ENCODE peak calls at places on chromosomes 6 and 20, in seven cellular contexts. K is HCT116, A is K562, Z is SK-N-SH, D is HepG2, X is GM12878, G is H1. E is an unnamed sample.
A peak's percentile ranks its signal among the peaks of the same experiment; 100 is the strongest.

GRCh38 chr6:18044108-18044783 is 56.8 kb upstream of the KIF13A start:
- DNase-seq in K (no peak), A (no peak), Z (no peak), D (no peak), X (no peak), G (no peak), E (no peak)

GRCh38 chr20:9617940-9618339 is 103.5 kb downstream of the LAMP5 start:
- DNase-seq in K (peak; percentile 61), A (no peak), Z (peak; percentile 34), D (peak; percentile 58), X (no peak), G (no peak), E (peak; percentile 85)

GRCh38 chr6:1297746-1298145 is 14.2 kb upstream of the FOXQ1 start:
- DNase-seq in K (no peak), A (no peak), Z (no peak), D (no peak), X (no peak), G (no peak), E (no peak)

GRCh38 chr6:129753422-129753821 is 43.4 kb upstream of the ARHGAP18 start:
- DNase-seq in K (no peak), A (no peak), Z (no peak), D (no peak), X (no peak), G (no peak), E (no peak)

GRCh38 chr6:21748343-21749063 is 155.0 kb downstream of the SOX4 start:
- DNase-seq in K (no peak), A (no peak), Z (no peak), D (no peak), X (no peak), G (no peak), E (peak; percentile 67)

GRCh38 chr6:157229733-157230132 is 93.6 kb downstream of the TMEM242 start:
- DNase-seq in K (no peak), A (no peak), Z (no peak), D (no peak), X (no peak), G (no peak), E (no peak)

GRCh38 chr6:33702345-33702977 is 9.0 kb downstream of the UQCC2 start:
- DNase-seq in K (peak; percentile 37), A (peak; percentile 55), Z (peak; percentile 74), D (peak; percentile 67), X (no peak), G (no peak), E (peak; percentile 77)

GRCh38 chr6:34247481-34248197 is 1.2 kb downstream of the SMIM29 start:
- DNase-seq in K (no peak), A (peak; percentile 57), Z (no peak), D (no peak), X (no peak), G (no peak), E (peak; percentile 2)

GRCh38 chr20:37356387-37356786 is 10.4 kb downstream of the SRC start:
- DNase-seq in K (no peak), A (no peak), Z (peak; percentile 68), D (no peak), X (no peak), G (no peak), E (no peak)

GRCh38 chr20:22771706-22772105 is 187.3 kb upstream of the FOXA2 start:
- DNase-seq in K (no peak), A (no peak), Z (no peak), D (no peak), X (no peak), G (no peak), E (no peak)

GRCh38 chr20:42703744-42704143 is 486.0 kb downstream of the PTPRT start:
- DNase-seq in K (no peak), A (no peak), Z (no peak), D (no peak), X (no peak), G (no peak), E (no peak)

GRCh38 chr6:34462561-34462971 is 3.3 kb upstream of the PACSIN1 start:
- DNase-seq in K (peak; percentile 69), A (peak; percentile 85), Z (peak; percentile 81), D (peak; percentile 36), X (no peak), G (peak; percentile 27), E (peak; percentile 89)

GRCh38 chr6:101021504-101021903 is 140.4 kb upstream of the ASCC3 start:
- DNase-seq in K (no peak), A (no peak), Z (no peak), D (no peak), X (no peak), G (no peak), E (no peak)

GRCh38 chr6:25627001-25627400 is 25.0 kb upstream of the SCGN start:
- DNase-seq in K (no peak), A (no peak), Z (no peak), D (no peak), X (no peak), G (no peak), E (no peak)

GRCh38 chr6:28648035-28648877 is 122.6 kb downstream of the GPX5 start:
- DNase-seq in K (peak; percentile 75), A (peak; percentile 41), Z (peak; percentile 60), D (peak; percentile 81), X (peak; percentile 77), G (peak; percentile 62), E (peak; percentile 76)

GRCh38 chr20:15860850-15861249 is 712.4 kb downstream of the KIF16B start:
- DNase-seq in K (no peak), A (no peak), Z (no peak), D (no peak), X (no peak), G (no peak), E (no peak)

GRCh38 chr6:15770347-15771143 is 107.7 kb upstream of the DTNBP1 start:
- DNase-seq in K (no peak), A (peak; percentile 28), Z (no peak), D (no peak), X (peak; percentile 62), G (no peak), E (no peak)

GRCh38 chr6:108561742-108562502 is 1.2 kb downstream of the FOXO3 start:
- DNase-seq in K (no peak), A (no peak), Z (peak; percentile 54), D (peak; percentile 17), X (no peak), G (no peak), E (peak; percentile 10)

GRCh38 chr6:163285689-163286088 is 128.8 kb upstream of the QKI start:
- DNase-seq in K (no peak), A (no peak), Z (no peak), D (no peak), X (no peak), G (no peak), E (no peak)

GRCh38 chr6:88785478-88785877 is 177.9 kb downstream of the RNGTT start:
- DNase-seq in K (no peak), A (no peak), Z (no peak), D (no peak), X (no peak), G (no peak), E (no peak)

GRCh38 chr6:41027799-41028617 is 11.0 kb downstream of the UNC5CL start:
- DNase-seq in K (peak; percentile 35), A (peak; percentile 91), Z (peak; percentile 95), D (peak; percentile 47), X (peak; percentile 30), G (peak; percentile 60), E (peak; percentile 77)

GRCh38 chr6:79878142-79878748 is 69.1 kb downstream of the ELOVL4 start:
- DNase-seq in K (no peak), A (no peak), Z (no peak), D (no peak), X (no peak), G (no peak), E (no peak)

GRCh38 chr20:25529295-25529951 is 55.9 kb downstream of the NINL start:
- DNase-seq in K (no peak), A (no peak), Z (no peak), D (no peak), X (no peak), G (no peak), E (no peak)

GRCh38 chr20:25533920-25534700 is 51.2 kb downstream of the NINL start:
- DNase-seq in K (no peak), A (no peak), Z (no peak), D (no peak), X (no peak), G (no peak), E (no peak)

GRCh38 chr20:25532971-25533391 is 52.4 kb downstream of the NINL start:
- DNase-seq in K (no peak), A (no peak), Z (no peak), D (no peak), X (no peak), G (no peak), E (no peak)

GRCh38 chr20:25534845-25535244 is 50.5 kb downstream of the NINL start:
- DNase-seq in K (no peak), A (no peak), Z (no peak), D (no peak), X (no peak), G (no peak), E (no peak)

GRCh38 chr20:25532015-25532751 is 53.1 kb downstream of the NINL start:
- DNase-seq in K (no peak), A (peak; percentile 13), Z (peak; percentile 64), D (peak; percentile 41), X (no peak), G (no peak), E (no peak)
- TF ChIP-seq JUND in K (no peak), A (no peak), Z (no peak), D (no peak), X (no peak), G (no peak), E (no peak)

DNA sequence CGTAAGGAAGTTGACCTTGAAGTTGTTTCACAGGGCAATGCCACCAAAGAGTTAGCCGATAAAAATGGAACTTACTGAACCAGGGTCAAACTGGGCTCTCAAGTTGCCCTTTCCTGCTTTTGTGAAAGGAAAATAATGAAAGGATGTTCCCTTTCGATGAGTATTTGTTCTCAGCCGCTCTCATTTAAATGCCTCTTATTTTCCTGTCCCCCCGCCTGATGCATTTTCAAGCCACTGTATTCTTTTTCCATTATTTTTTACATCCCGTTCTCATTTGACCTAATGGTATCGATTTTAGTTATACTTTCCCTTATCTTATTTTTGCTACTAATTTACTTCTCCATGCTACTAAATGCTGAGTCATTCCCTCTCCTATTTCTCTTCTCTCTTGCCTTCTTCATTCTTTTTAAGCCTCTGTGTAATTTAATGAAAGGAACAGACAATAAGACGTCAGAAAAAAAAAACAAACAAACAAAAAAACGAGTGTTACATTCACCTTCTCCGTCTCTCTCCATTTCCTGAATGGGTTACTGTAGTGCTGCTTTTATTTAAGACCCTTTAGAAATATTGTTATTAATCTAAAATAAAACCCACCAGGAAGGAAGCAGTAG is 655 bp upstream of the NDUFAF4 start:
- DNase-seq in K (no peak), A (peak; percentile 24), Z (peak; percentile 3), D (no peak), X (no peak), G (no peak), E (no peak)
- TF ChIP-seq JUND in K (no peak), A (peak; percentile 31), Z (peak; percentile 4), D (no peak), X (no peak), G (no peak), E (no peak)

GRCh38 chr6:153131037-153131981 is at the start of gene RGS17:
- DNase-seq in K (no peak), A (no peak), Z (peak; percentile 100), D (no peak), X (no peak), G (peak; percentile 53), E (no peak)
- TF ChIP-seq JUND in K (no peak), A (no peak), Z (no peak), D (no peak), X (no peak), G (no peak), E (no peak)

DNA sequence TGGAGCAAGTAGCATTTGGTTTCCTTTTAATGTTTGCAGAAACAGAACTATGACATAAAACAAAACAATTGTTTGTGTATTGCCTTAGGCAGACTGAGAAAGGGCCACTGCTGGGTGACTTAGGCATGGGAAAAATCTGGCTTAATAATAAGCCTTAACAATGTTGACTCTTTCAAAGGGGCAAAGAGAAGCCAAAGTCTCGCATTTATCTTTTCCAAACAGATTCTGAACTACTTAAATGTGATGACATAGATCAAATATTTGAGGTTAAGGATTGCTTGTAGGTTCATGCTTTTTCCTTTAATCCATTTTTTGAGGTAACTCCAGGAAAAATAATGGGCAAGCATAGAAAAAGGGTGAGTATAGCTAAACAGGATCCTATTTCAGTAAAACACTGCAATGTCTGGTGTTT is 39.6 kb downstream of the ADAT2 start:
- DNase-seq in K (no peak), A (no peak), Z (no peak), D (peak; percentile 95), X (no peak), G (no peak), E (no peak)
- TF ChIP-seq JUND in K (no peak), A (no peak), Z (no peak), D (no peak), X (no peak), G (no peak), E (no peak)